ENCODE peak calls at places on chromosomes 13 and 19, in six cellular contexts. W is breast epithelium, G is pancreas, Z is aorta, C is fibroblast of lung, X is heart right ventricle. E is an unnamed sample. For H3K27me3, the result is how much of the 10 kb centered on the place peaks cover.

GRCh38 chr19:41327499-41328156 is 17.7 kb downstream of the CCDC97 start:
- DNase-seq in X (peak), W (peak), C (peak), Z (peak), G (peak), E (no peak)

GRCh38 chr19:15328312-15328711 is 4.0 kb downstream of the BRD4 start:
- DNase-seq in Z (no peak), W (no peak), C (no peak), G (no peak), X (no peak), E (no peak)

GRCh38 chr13:65555973-65556372 is 1674.2 kb downstream of the PCDH9 start:
- DNase-seq in X (no peak), Z (no peak), W (no peak), G (no peak), C (no peak), E (no peak)

GRCh38 chr19:9498183-9498902 is at the start of gene ZNF560:
- DNase-seq in G (no peak), C (peak), W (no peak), X (no peak), Z (no peak), E (peak)

GRCh38 chr13:73138276-73138950 is 79.6 kb downstream of the KLF5 start:
- DNase-seq in Z (no peak), C (peak), X (no peak), W (no peak), G (no peak), E (no peak)

GRCh38 chr19:16821081-16821480 is 8.1 kb upstream of the SIN3B start:
- DNase-seq in C (no peak), X (no peak), Z (no peak), G (no peak), W (no peak), E (no peak)

GRCh38 chr13:109231853-109232252 is 554.5 kb downstream of the IRS2 start:
- DNase-seq in C (peak), X (no peak), Z (no peak), W (no peak), G (no peak), E (no peak)

GRCh38 chr19:10929402-10929794 is 787 bp downstream of the TIMM29 start:
- DNase-seq in Z (no peak), C (no peak), W (no peak), X (no peak), G (no peak), E (no peak)

GRCh38 chr19:50564229-50565105 is 3.8 kb downstream of the LRRC4B start:
- DNase-seq in W (no peak), Z (no peak), G (no peak), C (no peak), X (no peak), E (no peak)

GRCh38 chr19:18571564-18572344 is at the start of gene UBA52:
- DNase-seq in C (peak), Z (peak), W (peak), G (peak), X (peak), E (peak)

GRCh38 chr13:46621133-46621532 is 68.2 kb downstream of the LRCH1 start:
- DNase-seq in G (no peak), Z (no peak), C (no peak), X (no peak), W (no peak), E (no peak)
- H3K27ac ChIP-seq in G (no peak), Z (no peak), C (no peak), X (no peak), W (no peak), E (no peak)

GRCh38 chr13:112769615-112770014 is 79.8 kb downstream of the ATP11A start:
- DNase-seq in G (no peak), C (no peak), Z (peak), W (no peak), X (no peak), E (no peak)
- H3K27me3 ChIP-seq in G (under half), C (under half), Z (under half), W (under half), X (under half), E (under half)

DNA sequence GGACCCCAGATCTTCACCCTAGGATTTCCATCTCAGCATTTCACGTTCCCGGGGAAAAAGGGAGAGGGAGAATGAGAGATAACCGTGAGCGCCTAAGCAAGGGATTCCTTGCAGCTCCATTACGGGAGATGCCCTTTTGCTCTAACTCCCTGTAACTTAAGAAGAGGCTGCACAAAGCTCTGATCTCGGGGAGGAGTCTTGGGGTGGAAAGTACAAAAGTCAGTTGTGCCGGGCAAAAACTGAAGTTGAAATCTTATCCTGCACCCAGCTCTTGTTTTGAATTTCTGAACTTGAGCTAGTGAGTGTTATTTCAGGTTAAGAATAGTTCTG is 256.4 kb upstream of the SOX21 start:
- DNase-seq in C (peak), Z (no peak), X (no peak), G (no peak), W (no peak), E (no peak)
- H3K27ac ChIP-seq in C (no peak), Z (no peak), X (no peak), G (no peak), W (no peak), E (no peak)

DNA sequence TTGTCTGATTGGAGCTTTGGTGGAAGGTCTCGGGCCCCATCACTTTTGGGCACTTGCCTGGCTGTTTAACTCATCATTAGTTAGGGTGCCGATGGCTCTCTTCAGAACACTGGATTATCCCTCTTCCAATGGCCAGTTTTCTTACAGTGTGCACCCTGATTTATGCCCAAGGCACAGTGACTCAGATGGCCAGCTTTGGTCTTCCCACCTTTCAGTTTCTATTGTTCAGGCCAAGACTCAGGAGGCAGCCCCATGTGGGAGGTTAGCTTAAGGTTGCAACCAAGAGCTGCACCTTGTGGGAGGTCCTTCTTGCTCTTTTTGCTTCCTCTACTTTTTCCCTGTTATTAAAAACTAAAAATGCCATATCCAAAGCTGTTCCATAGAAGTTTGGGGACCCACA is 121.0 kb upstream of the ZNF91 start:
- DNase-seq in W (no peak), Z (no peak), X (no peak), G (no peak), C (no peak), E (no peak)
- H3K27me3 ChIP-seq in W (under half), Z (under half), X (under half), G (under half), C (under half), E (under half)

DNA sequence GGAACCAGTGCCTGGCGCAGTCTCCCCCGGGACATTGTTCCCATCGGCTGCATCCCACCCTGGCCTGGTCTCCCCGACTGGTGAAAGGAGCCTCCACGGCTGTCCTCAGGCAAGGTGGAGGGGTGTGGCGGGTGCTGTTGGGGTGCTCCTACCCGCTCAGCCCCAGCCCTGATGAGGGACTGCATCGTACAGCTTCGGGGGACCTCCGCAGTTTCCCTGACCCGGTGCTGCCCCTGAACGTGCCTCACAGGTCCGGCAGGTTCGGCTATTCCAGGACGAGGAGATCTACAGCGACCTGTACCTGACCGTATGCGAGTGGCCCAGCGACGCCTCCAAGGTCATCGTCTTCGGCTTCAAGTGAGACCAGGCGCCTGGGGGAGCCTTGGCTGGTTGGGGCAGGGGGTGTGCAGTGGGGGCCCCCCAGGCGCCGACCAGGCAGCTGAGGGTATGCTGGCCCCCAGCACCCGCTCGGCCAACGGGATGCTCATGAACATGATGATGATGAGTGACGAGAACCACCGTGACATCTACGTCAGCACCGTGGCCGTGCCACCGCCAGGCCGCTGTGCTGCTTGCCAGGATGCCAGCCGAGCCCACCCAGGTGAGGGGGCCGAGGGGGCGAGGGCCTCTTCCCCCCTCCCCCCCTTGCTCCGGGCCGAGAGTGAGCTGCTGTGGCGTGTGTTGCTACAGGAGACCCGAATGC is 3.5 kb downstream of the DCAF15 start:
- DNase-seq in Z (peak), X (no peak), C (no peak), W (no peak), G (no peak), E (no peak)
- H3K27ac ChIP-seq in Z (no peak), X (no peak), C (no peak), W (no peak), G (no peak), E (no peak)

DNA sequence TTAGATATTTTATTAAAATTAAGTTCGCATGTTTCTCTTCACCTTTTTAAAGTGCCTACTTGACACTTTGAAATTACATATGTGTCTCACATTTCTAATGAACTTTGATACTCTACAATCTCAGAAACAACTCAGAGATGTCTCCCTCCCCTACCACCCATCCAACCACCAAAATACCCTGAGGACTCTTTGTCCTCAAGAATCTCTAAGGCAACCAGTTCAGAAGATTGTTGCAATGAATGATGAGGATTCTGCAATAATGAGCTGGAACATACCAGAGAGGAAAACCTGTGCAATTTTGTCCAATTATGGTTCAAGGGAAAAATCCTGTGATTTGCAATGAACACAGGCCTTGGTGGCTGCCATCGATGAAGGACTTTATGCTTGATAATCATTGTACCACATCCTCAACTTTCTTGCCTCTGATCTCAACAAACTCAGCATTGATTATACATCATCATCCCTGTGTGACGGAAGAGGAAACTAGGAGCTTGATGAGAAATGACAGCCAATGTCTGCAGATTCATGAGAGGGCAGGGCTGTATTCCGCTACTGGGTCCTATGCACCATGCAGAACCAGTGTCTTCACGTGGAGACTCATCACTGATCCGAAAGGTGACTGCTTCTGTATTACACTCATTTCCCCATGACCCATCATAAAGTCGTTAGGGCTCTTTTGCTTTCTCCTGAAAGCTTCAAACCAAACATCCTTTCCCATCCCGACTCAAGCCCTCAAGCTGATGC is 1.1 kb downstream of the FPR1 start:
- DNase-seq in X (no peak), W (no peak), G (no peak), C (no peak), Z (no peak), E (no peak)
- H3K27me3 ChIP-seq in X (under half), W (under half), G (under half), C (under half), Z (under half), E (under half)

GRCh38 chr13:113489171-113489548 is 1.4 kb downstream of the DCUN1D2 start:
- DNase-seq in G (no peak), W (no peak), Z (no peak), C (peak), X (no peak), E (no peak)
- H3K27ac ChIP-seq in G (no peak), W (no peak), Z (no peak), C (peak), X (peak), E (no peak)

DNA sequence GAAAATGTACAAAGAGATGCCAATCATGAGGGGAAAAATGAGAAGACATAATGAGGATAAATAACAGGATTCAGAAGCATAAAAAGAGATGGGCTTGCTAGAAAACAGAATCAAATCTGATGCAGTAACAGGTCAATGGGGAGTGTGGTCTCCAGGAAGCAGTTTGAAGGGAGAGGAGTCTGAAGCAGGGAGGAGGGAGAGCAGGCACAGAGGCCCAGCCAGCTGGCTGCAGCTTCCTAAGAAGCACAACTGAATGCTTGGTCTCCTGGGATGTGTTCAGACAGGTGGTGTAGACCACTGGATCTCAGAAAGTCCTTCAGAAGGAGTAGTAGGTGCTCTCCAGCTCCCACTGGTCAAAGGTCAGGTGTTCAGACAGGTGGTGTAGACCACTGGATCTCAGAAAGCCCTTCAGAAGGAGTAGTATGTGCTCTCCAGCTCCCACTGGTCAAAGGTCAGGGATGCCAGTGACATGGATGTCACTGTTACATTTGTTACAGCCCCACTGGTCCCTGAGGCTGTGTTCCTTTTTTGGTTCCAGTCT is 68.3 kb upstream of the UBAC2 start:
- DNase-seq in C (no peak), Z (no peak), G (no peak), W (no peak), X (no peak), E (no peak)
- H3K27me3 ChIP-seq in C (under half), Z (under half), G (under half), W (under half), X (under half), E (under half)

GRCh38 chr19:38728752-38729541 is 15.3 kb downstream of the CAPN12 start:
- DNase-seq in Z (peak), C (no peak), X (no peak), W (no peak), G (peak), E (no peak)

GRCh38 chr19:38727868-38728660 is 16.2 kb downstream of the CAPN12 start:
- DNase-seq in C (no peak), Z (no peak), G (no peak), X (no peak), W (no peak), E (no peak)

GRCh38 chr19:38730470-38730730 is 13.9 kb downstream of the CAPN12 start:
- DNase-seq in W (no peak), X (no peak), C (no peak), G (no peak), Z (no peak), E (no peak)

GRCh38 chr19:38730731-38731589 is 13.3 kb downstream of the CAPN12 start:
- DNase-seq in Z (peak), W (no peak), X (no peak), C (no peak), G (peak), E (no peak)

DNA sequence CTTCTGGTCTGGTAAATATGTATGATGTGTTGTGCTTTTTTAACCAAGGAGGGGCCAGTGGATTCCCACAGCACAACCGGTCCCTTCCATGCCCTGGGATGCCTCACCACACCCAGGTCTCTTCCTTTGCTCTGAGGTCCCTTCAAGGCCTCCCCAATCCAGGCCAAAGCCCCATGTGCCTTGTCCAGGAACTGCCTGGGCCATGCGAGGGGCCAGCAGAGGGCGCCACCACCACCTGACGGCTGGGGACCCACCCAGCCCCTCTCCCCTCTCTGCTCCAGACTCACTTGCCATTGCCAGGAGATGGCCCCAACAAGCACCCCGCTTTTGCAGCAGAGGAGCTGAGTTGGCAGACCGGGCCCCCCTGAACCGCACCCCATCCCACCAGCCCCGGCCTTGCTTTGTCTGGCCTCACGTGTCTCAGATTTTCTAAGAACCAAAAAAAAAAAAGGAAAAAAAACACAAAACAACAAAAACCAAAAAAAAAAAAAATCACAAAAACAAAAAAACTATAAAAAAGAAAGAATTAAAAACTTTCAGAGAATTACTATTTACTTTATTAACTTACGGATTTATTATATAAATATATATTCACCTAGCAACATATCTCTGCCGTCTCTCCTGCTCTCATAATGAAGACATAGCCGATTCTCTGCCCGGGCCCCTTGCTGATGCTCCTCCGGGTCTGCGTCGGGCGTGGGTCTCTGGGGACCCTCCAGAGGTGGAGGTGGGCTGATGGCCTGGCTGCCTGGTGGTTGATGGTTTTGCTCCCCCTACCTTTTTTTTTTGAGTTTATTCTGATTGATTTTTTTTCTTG is 14.4 kb downstream of the CAPN12 start:
- DNase-seq in C (peak), Z (peak), W (no peak), X (peak), G (peak), E (no peak)
- H3K27ac ChIP-seq in C (no peak), Z (no peak), W (peak), X (peak), G (no peak), E (no peak)

GRCh38 chr19:4292515-4292914 is 9.7 kb downstream of the TMIGD2 start:
- DNase-seq in G (no peak), W (no peak), C (no peak), X (no peak), Z (no peak), E (no peak)

GRCh38 chr19:4284974-4285373 is 5.9 kb downstream of the SHD start:
- DNase-seq in Z (no peak), X (no peak), W (no peak), G (no peak), C (no peak), E (no peak)

GRCh38 chr19:4284176-4284958 is 5.3 kb downstream of the SHD start:
- DNase-seq in Z (no peak), G (no peak), X (no peak), W (no peak), C (no peak), E (peak)

GRCh38 chr19:4291200-4291732 is 10.9 kb downstream of the TMIGD2 start:
- DNase-seq in G (no peak), X (no peak), Z (no peak), C (no peak), W (no peak), E (no peak)

DNA sequence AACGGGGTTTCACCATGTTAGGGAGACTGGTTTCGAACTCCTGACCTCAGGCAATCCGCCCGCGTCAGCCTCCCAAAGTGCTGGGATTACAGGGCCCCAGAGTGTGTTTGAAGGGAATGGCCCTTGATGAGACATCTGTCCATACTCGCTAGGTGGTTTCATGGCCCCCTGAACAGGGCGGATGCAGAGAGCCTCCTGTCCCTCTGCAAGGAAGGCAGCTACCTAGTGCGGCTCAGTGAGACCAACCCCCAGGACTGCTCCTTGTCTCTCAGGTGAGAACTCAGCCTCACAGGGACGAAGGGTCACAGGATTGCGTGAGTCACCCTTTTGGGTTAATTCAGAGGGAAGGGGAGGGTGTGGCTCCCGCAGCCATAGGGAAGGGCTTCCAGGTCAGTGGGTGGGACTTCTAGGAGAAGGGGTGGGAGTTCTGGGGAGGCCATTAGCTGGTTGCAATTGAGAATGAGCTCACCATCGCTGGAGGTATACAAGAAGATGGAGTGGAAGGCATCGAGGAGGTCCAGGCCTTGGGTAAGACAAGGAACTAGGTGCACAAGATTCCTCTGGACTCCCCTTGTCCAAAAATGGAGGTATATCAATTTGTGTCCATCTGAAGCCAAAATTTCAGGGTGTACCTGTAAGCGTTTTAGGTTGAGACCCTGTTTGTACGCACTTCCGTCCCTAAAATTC is 9.2 kb downstream of the SHD start:
- DNase-seq in C (no peak), Z (no peak), X (no peak), G (no peak), W (no peak), E (no peak)
- H3K27me3 ChIP-seq in C (under half), Z (under half), X (under half), G (under half), W (under half), E (under half)

E was measured in iPS DF 6.9.